ENCODE peak calls at places on chromosomes 5 and 9, in five cellular contexts. One of them, this sample, is unnamed.

GRCh38 chr5:57414857-57415256 is 67.8 kb downstream of the ACTBL2 start:
- DNase-seq in fibroblast of lung: no peak
- DNase-seq in NCI-H1105: no peak
- DNase-seq in neuronal stem cell: no peak
- DNase-seq in adipocyte: peak; percentile 27
- DNase-seq in this sample: peak; percentile 22

GRCh38 chr5:337565-338130 is 16.1 kb downstream of the AHRR start:
- DNase-seq in fibroblast of lung: peak; percentile 42
- DNase-seq in NCI-H1105: no peak
- DNase-seq in neuronal stem cell: no peak
- DNase-seq in adipocyte: peak; percentile 38
- DNase-seq in this sample: peak; percentile 45

GRCh38 chr5:52849544-52849943 is 61.8 kb downstream of the ITGA1 start:
- DNase-seq in fibroblast of lung: no peak
- DNase-seq in NCI-H1105: no peak
- DNase-seq in neuronal stem cell: no peak
- DNase-seq in adipocyte: no peak
- DNase-seq in this sample: no peak

GRCh38 chr5:152259702-152260101 is 145.4 kb downstream of the NMUR2 start:
- DNase-seq in fibroblast of lung: no peak
- DNase-seq in NCI-H1105: no peak
- DNase-seq in neuronal stem cell: no peak
- DNase-seq in adipocyte: no peak
- DNase-seq in this sample: no peak

GRCh38 chr5:144275329-144275728 is 104.7 kb downstream of the KCTD16 start:
- DNase-seq in fibroblast of lung: no peak
- DNase-seq in NCI-H1105: no peak
- DNase-seq in neuronal stem cell: peak; percentile 18
- DNase-seq in adipocyte: no peak
- DNase-seq in this sample: no peak

GRCh38 chr9:117682955-117683710 is 21.1 kb upstream of the TLR4 start:
- DNase-seq in fibroblast of lung: peak; percentile 68
- DNase-seq in NCI-H1105: no peak
- DNase-seq in neuronal stem cell: no peak
- DNase-seq in adipocyte: no peak
- DNase-seq in this sample: no peak

GRCh38 chr9:91245432-91246313 is 116.0 kb downstream of the AUH start:
- DNase-seq in fibroblast of lung: peak; percentile 32
- DNase-seq in NCI-H1105: no peak
- DNase-seq in neuronal stem cell: no peak
- DNase-seq in adipocyte: peak; percentile 10
- DNase-seq in this sample: peak; percentile 57

GRCh38 chr5:7010578-7010977 is 297.3 kb downstream of the TENT4A start:
- DNase-seq in fibroblast of lung: no peak
- DNase-seq in NCI-H1105: no peak
- DNase-seq in neuronal stem cell: peak; percentile 24
- DNase-seq in adipocyte: no peak
- DNase-seq in this sample: no peak

GRCh38 chr9:135703726-135704125 is 1.7 kb downstream of the KCNT1 start:
- DNase-seq in fibroblast of lung: no peak
- DNase-seq in NCI-H1105: no peak
- DNase-seq in neuronal stem cell: no peak
- DNase-seq in adipocyte: no peak
- DNase-seq in this sample: no peak

GRCh38 chr5:1220831-1221230 is 4.3 kb upstream of the SLC6A18 start:
- DNase-seq in fibroblast of lung: no peak
- DNase-seq in NCI-H1105: no peak
- DNase-seq in neuronal stem cell: no peak
- DNase-seq in adipocyte: no peak
- DNase-seq in this sample: no peak

GRCh38 chr5:14187157-14187556 is 44.0 kb downstream of the TRIO start:
- DNase-seq in fibroblast of lung: no peak
- DNase-seq in NCI-H1105: no peak
- DNase-seq in neuronal stem cell: no peak
- DNase-seq in adipocyte: no peak
- DNase-seq in this sample: no peak

GRCh38 chr9:86034863-86035734 is 64.3 kb downstream of the GOLM1 start:
- DNase-seq in fibroblast of lung: peak; percentile 66
- DNase-seq in NCI-H1105: no peak
- DNase-seq in neuronal stem cell: no peak
- DNase-seq in adipocyte: peak; percentile 24
- DNase-seq in this sample: peak; percentile 40

GRCh38 chr9:130825051-130825651 is 9.9 kb upstream of the ABL1 start:
- DNase-seq in fibroblast of lung: peak; percentile 81
- DNase-seq in NCI-H1105: peak; percentile 10
- DNase-seq in neuronal stem cell: peak; percentile 75
- DNase-seq in adipocyte: peak; percentile 87
- DNase-seq in this sample: peak; percentile 84

GRCh38 chr5:58505502-58505901 is 14.3 kb downstream of the GAPT start:
- DNase-seq in fibroblast of lung: no peak
- DNase-seq in NCI-H1105: no peak
- DNase-seq in neuronal stem cell: no peak
- DNase-seq in adipocyte: no peak
- DNase-seq in this sample: no peak

GRCh38 chr9:33698267-33698666 is 97.1 kb upstream of the PRSS3 start:
- DNase-seq in fibroblast of lung: no peak
- DNase-seq in NCI-H1105: no peak
- DNase-seq in neuronal stem cell: no peak
- DNase-seq in adipocyte: no peak
- DNase-seq in this sample: no peak

GRCh38 chr9:114388764-114389375 is 1.1 kb upstream of the AKNA start:
- DNase-seq in fibroblast of lung: no peak
- DNase-seq in NCI-H1105: no peak
- DNase-seq in neuronal stem cell: no peak
- DNase-seq in adipocyte: no peak
- DNase-seq in this sample: no peak

GRCh38 chr9:91159664-91160121 is 202.0 kb downstream of the AUH start:
- DNase-seq in fibroblast of lung: no peak
- DNase-seq in NCI-H1105: no peak
- DNase-seq in neuronal stem cell: no peak
- DNase-seq in adipocyte: no peak
- DNase-seq in this sample: no peak

GRCh38 chr5:170278611-170279500 is 18.7 kb downstream of the LCP2 start:
- DNase-seq in fibroblast of lung: no peak
- DNase-seq in NCI-H1105: no peak
- DNase-seq in neuronal stem cell: no peak
- DNase-seq in adipocyte: no peak
- DNase-seq in this sample: no peak

GRCh38 chr9:6247266-6247665 is 31.7 kb downstream of the IL33 start:
- DNase-seq in fibroblast of lung: peak; percentile 18
- DNase-seq in NCI-H1105: no peak
- DNase-seq in neuronal stem cell: no peak
- DNase-seq in adipocyte: peak; percentile 24
- DNase-seq in this sample: no peak

GRCh38 chr9:82532504-82532903 is 530.4 kb downstream of the RASEF start:
- DNase-seq in fibroblast of lung: peak; percentile 39
- DNase-seq in NCI-H1105: no peak
- DNase-seq in neuronal stem cell: no peak
- DNase-seq in adipocyte: peak; percentile 18
- DNase-seq in this sample: peak; percentile 19

GRCh38 chr9:136511670-136512592 is 29.1 kb upstream of the SEC16A start:
- DNase-seq in fibroblast of lung: no peak
- DNase-seq in NCI-H1105: no peak
- DNase-seq in neuronal stem cell: peak; percentile 38
- DNase-seq in adipocyte: no peak
- DNase-seq in this sample: no peak

GRCh38 chr9:3008091-3008490 is 164.2 kb upstream of the PUM3 start:
- DNase-seq in fibroblast of lung: no peak
- DNase-seq in NCI-H1105: no peak
- DNase-seq in neuronal stem cell: no peak
- DNase-seq in adipocyte: no peak
- DNase-seq in this sample: no peak

GRCh38 chr5:74243634-74244033 is 396.9 kb downstream of the ENC1 start:
- DNase-seq in fibroblast of lung: peak; percentile 34
- DNase-seq in NCI-H1105: no peak
- DNase-seq in neuronal stem cell: no peak
- DNase-seq in adipocyte: peak; percentile 58
- DNase-seq in this sample: no peak

GRCh38 chr5:173329370-173330150 is 1.3 kb upstream of the STC2 start:
- DNase-seq in fibroblast of lung: no peak
- DNase-seq in NCI-H1105: peak; percentile 28
- DNase-seq in neuronal stem cell: no peak
- DNase-seq in adipocyte: peak; percentile 78
- DNase-seq in this sample: no peak

GRCh38 chr5:179142434-179143198 is 82.4 kb downstream of the ZNF354C start:
- DNase-seq in fibroblast of lung: peak; percentile 80
- DNase-seq in NCI-H1105: no peak
- DNase-seq in neuronal stem cell: no peak
- DNase-seq in adipocyte: peak; percentile 45
- DNase-seq in this sample: peak; percentile 87